ENCODE peak calls at places on chromosomes 12 and 14, in six cellular contexts. One of them, this sample, is unnamed.

GRCh38 chr12:107917912-107918800 is 143.7 kb downstream of the ASCL4 start:
- DNase-seq in COLO829: no peak
- DNase-seq in amniotic epithelial cell: no peak
- DNase-seq in transverse colon: no peak
- DNase-seq in dorsolateral prefrontal cortex: no peak
- DNase-seq in naive thymus-derived CD4-positive, alpha-beta T cell: no peak
- DNase-seq in this sample: peak

GRCh38 chr12:64532734-64533351 is 77.5 kb upstream of the RASSF3 start:
- DNase-seq in COLO829: no peak
- DNase-seq in amniotic epithelial cell: no peak
- DNase-seq in transverse colon: no peak
- DNase-seq in dorsolateral prefrontal cortex: no peak
- DNase-seq in naive thymus-derived CD4-positive, alpha-beta T cell: no peak
- DNase-seq in this sample: no peak

GRCh38 chr12:69601962-69602685 is 8.6 kb downstream of the LRRC10 start:
- DNase-seq in COLO829: no peak
- DNase-seq in amniotic epithelial cell: no peak
- DNase-seq in transverse colon: no peak
- DNase-seq in dorsolateral prefrontal cortex: no peak
- DNase-seq in naive thymus-derived CD4-positive, alpha-beta T cell: no peak
- DNase-seq in this sample: no peak

GRCh38 chr12:78189656-78190055 is 359.0 kb downstream of the NAV3 start:
- DNase-seq in COLO829: no peak
- DNase-seq in amniotic epithelial cell: peak
- DNase-seq in transverse colon: no peak
- DNase-seq in dorsolateral prefrontal cortex: no peak
- DNase-seq in naive thymus-derived CD4-positive, alpha-beta T cell: no peak
- DNase-seq in this sample: no peak

GRCh38 chr12:107057071-107057834 is 36.1 kb downstream of the CRY1 start:
- DNase-seq in COLO829: peak
- DNase-seq in amniotic epithelial cell: peak
- DNase-seq in transverse colon: no peak
- DNase-seq in dorsolateral prefrontal cortex: no peak
- DNase-seq in naive thymus-derived CD4-positive, alpha-beta T cell: no peak
- DNase-seq in this sample: no peak

GRCh38 chr12:18294889-18295288 is 33.6 kb downstream of the PIK3C2G start:
- DNase-seq in COLO829: no peak
- DNase-seq in amniotic epithelial cell: no peak
- DNase-seq in transverse colon: no peak
- DNase-seq in dorsolateral prefrontal cortex: no peak
- DNase-seq in naive thymus-derived CD4-positive, alpha-beta T cell: no peak
- DNase-seq in this sample: no peak

GRCh38 chr14:32075636-32076277 is 1.3 kb upstream of the ARHGAP5 start:
- DNase-seq in COLO829: peak
- DNase-seq in amniotic epithelial cell: peak
- DNase-seq in transverse colon: peak
- DNase-seq in dorsolateral prefrontal cortex: peak
- DNase-seq in naive thymus-derived CD4-positive, alpha-beta T cell: no peak
- DNase-seq in this sample: no peak

GRCh38 chr14:68661226-68662225 is 131.3 kb downstream of the ZFP36L1 start:
- DNase-seq in COLO829: no peak
- DNase-seq in amniotic epithelial cell: no peak
- DNase-seq in transverse colon: no peak
- DNase-seq in dorsolateral prefrontal cortex: no peak
- DNase-seq in naive thymus-derived CD4-positive, alpha-beta T cell: no peak
- DNase-seq in this sample: no peak

GRCh38 chr14:55847766-55848165 is 267.8 kb downstream of the KTN1 start:
- DNase-seq in COLO829: no peak
- DNase-seq in amniotic epithelial cell: peak
- DNase-seq in transverse colon: no peak
- DNase-seq in dorsolateral prefrontal cortex: no peak
- DNase-seq in naive thymus-derived CD4-positive, alpha-beta T cell: no peak
- DNase-seq in this sample: no peak

GRCh38 chr12:123532808-123533649 is 490 bp downstream of the RILPL1 start:
- DNase-seq in COLO829: no peak
- DNase-seq in amniotic epithelial cell: no peak
- DNase-seq in transverse colon: peak
- DNase-seq in dorsolateral prefrontal cortex: no peak
- DNase-seq in naive thymus-derived CD4-positive, alpha-beta T cell: no peak
- DNase-seq in this sample: peak